ENCODE peak calls at places on chromosomes 7 and 10, in eight cellular contexts. G is AG10803; I is mammary epithelial cell; E is fibroblast of the aortic adventitia; Q is CD4-positive, alpha-beta T cell; C is hepatocyte; K is heart right ventricle; D is progenitor cell of endocrine pancreas. X is an unnamed sample.

GRCh38 chr7:87935373-87935706 is 1.3 kb downstream of the ADAM22 start:
- DNase-seq in G (no peak), I (no peak), E (no peak), Q (no peak), C (no peak), K (no peak), D (no peak), X (no peak)

GRCh38 chr7:155265960-155266359 is 31.7 kb upstream of the INSIG1 start:
- DNase-seq in G (no peak), I (no peak), E (no peak), Q (no peak), C (no peak), K (no peak), D (no peak), X (no peak)

GRCh38 chr10:112951349-112952281 is 1.6 kb downstream of the TCF7L2 start:
- DNase-seq in G (peak), I (peak), E (peak), Q (peak), C (peak), K (peak), D (peak), X (peak)

GRCh38 chr10:31927597-31928530 is 767 bp downstream of the ARHGAP12 start:
- DNase-seq in G (peak), I (peak), E (peak), Q (peak), C (peak), K (peak), D (peak), X (peak)

GRCh38 chr7:96962221-96962620 is 43.1 kb upstream of the DLX6 start:
- DNase-seq in G (peak), I (no peak), E (peak), Q (no peak), C (no peak), K (no peak), D (no peak), X (no peak)

GRCh38 chr7:86898171-86898570 is 161.3 kb downstream of the ELAPOR2 start:
- DNase-seq in G (no peak), I (no peak), E (no peak), Q (no peak), C (no peak), K (no peak), D (no peak), X (no peak)

GRCh38 chr7:112042631-112043030 is 163.6 kb downstream of the DOCK4 start:
- DNase-seq in G (no peak), I (no peak), E (no peak), Q (no peak), C (no peak), K (no peak), D (no peak), X (no peak)

GRCh38 chr7:83610649-83611304 is 38.2 kb downstream of the SEMA3E start:
- DNase-seq in G (no peak), I (no peak), E (no peak), Q (no peak), C (no peak), K (no peak), D (no peak), X (no peak)

GRCh38 chr10:20185116-20185515 is 368.9 kb downstream of the PLXDC2 start:
- DNase-seq in G (no peak), I (no peak), E (no peak), Q (no peak), C (peak), K (no peak), D (no peak), X (no peak)

GRCh38 chr7:125118444-125118843 is 188.8 kb upstream of the POT1 start:
- DNase-seq in G (no peak), I (peak), E (no peak), Q (no peak), C (no peak), K (no peak), D (no peak), X (no peak)

GRCh38 chr10:95273393-95274312 is 17.1 kb downstream of the PDLIM1 start:
- DNase-seq in G (peak), I (peak), E (peak), Q (no peak), C (peak), K (no peak), D (no peak), X (peak)

GRCh38 chr10:13873201-13873600 is 286.4 kb downstream of the PRPF18 start:
- DNase-seq in G (no peak), I (no peak), E (no peak), Q (no peak), C (no peak), K (no peak), D (no peak), X (no peak)

GRCh38 chr10:71431945-71432905 is 35.5 kb downstream of the CDH23 start:
- DNase-seq in G (no peak), I (no peak), E (no peak), Q (peak), C (no peak), K (no peak), D (no peak), X (no peak)
- TF ChIP-seq CTCF in G (no peak), I (no peak), E (peak), Q (no peak), C (no peak), K (no peak), D (peak), X (peak)

GRCh38 chr7:117375380-117375779 is 51.9 kb downstream of the ASZ1 start:
- DNase-seq in G (peak), I (peak), E (peak), Q (no peak), C (no peak), K (no peak), D (no peak), X (no peak)
- TF ChIP-seq CTCF in G (peak), I (peak), E (peak), Q (no peak), C (peak), K (no peak), D (no peak), X (peak)

GRCh38 chr10:74033724-74034123 is 35.8 kb downstream of the VCL start:
- DNase-seq in G (no peak), I (no peak), E (no peak), Q (no peak), C (no peak), K (no peak), D (no peak), X (no peak)

GRCh38 chr10:74036474-74036873 is 38.6 kb downstream of the VCL start:
- DNase-seq in G (no peak), I (no peak), E (no peak), Q (no peak), C (no peak), K (no peak), D (no peak), X (no peak)

GRCh38 chr10:74032900-74033655 is 35.2 kb downstream of the VCL start:
- DNase-seq in G (no peak), I (peak), E (no peak), Q (no peak), C (no peak), K (no peak), D (no peak), X (no peak)

GRCh38 chr10:74034301-74034700 is 36.4 kb downstream of the VCL start:
- DNase-seq in G (no peak), I (no peak), E (no peak), Q (no peak), C (no peak), K (no peak), D (no peak), X (no peak)

DNA sequence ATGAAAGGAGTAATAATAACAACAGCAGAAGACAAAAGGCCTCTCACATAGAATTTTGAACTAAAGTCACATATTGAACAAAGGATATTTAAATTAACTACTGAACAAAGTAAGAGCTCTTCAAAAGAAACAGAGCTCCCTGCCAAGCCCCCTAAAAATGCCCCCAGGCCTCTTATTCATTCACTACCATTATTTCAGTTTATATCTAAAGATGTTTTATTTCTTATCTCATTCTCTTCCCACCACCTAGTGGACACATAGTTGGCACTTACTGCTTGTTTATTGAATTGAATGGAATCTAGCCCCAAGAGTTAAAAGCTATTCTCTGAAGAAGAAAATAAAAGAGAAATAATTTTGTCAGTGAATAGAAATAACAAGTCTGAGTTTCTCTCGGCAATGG is 37.4 kb downstream of the VCL start:
- DNase-seq in G (no peak), I (no peak), E (peak), Q (no peak), C (no peak), K (no peak), D (no peak), X (no peak)
- TF ChIP-seq CTCF in G (peak), I (peak), E (peak), Q (peak), C (peak), K (no peak), D (peak), X (no peak)

GRCh38 chr7:102450242-102450641 is 14.4 kb downstream of the ALKBH4 start:
- DNase-seq in G (no peak), I (no peak), E (no peak), Q (peak), C (no peak), K (no peak), D (no peak), X (peak)
- TF ChIP-seq CTCF in G (peak), I (no peak), E (no peak), Q (peak), C (no peak), K (no peak), D (no peak), X (no peak)

X was measured in Calu3.